ENCODE peak calls at places on chromosomes 7 and 10, in four cellular contexts. R, H, V and M are unnamed samples.
A peak's percentile ranks its signal among the peaks of the same experiment; 100 is the strongest.

GRCh38 chr7:88985309-88985708 is 189.8 kb upstream of the TEX47 start:
- DNase-seq in R (no peak), H (no peak), V (no peak), M (no peak)

GRCh38 chr10:3127921-3128320 is 44.7 kb downstream of the PITRM1 start:
- DNase-seq in R (no peak), H (no peak), V (no peak), M (no peak)

GRCh38 chr10:132654708-132655661 is 117.4 kb downstream of the INPP5A start:
- DNase-seq in R (peak; percentile 31), H (peak; percentile 34), V (peak; percentile 93), M (peak; percentile 61)

GRCh38 chr10:130138479-130138866 is 2.3 kb downstream of the GLRX3 start:
- DNase-seq in R (no peak), H (no peak), V (no peak), M (peak; percentile 27)

GRCh38 chr7:139992353-139993054 is 70.2 kb downstream of the PARP12 start:
- DNase-seq in R (no peak), H (no peak), V (no peak), M (no peak)

GRCh38 chr10:13712799-13713581 is 126.2 kb downstream of the PRPF18 start:
- DNase-seq in R (no peak), H (no peak), V (peak; percentile 38), M (peak; percentile 89)

GRCh38 chr10:125521721-125522680 is 161.0 kb downstream of the TEX36 start:
- DNase-seq in R (no peak), H (no peak), V (peak; percentile 59), M (peak; percentile 44)

GRCh38 chr7:341841-342638 is 52.1 kb downstream of the FOXL3 start:
- DNase-seq in R (no peak), H (no peak), V (no peak), M (no peak)

GRCh38 chr10:111078505-111079185 is 1.8 kb downstream of the ADRA2A start:
- DNase-seq in R (no peak), H (no peak), V (no peak), M (no peak)

GRCh38 chr10:110303681-110304080 is 1.0 kb downstream of the SMNDC1 start:
- DNase-seq in R (no peak), H (no peak), V (no peak), M (no peak)

GRCh38 chr7:4747013-4747412 is 28.4 kb upstream of the AP5Z1 start:
- DNase-seq in R (no peak), H (no peak), V (no peak), M (no peak)

GRCh38 chr7:84674236-84674913 is 479.8 kb upstream of the SEMA3A start:
- DNase-seq in R (no peak), H (no peak), V (no peak), M (peak; percentile 5)

GRCh38 chr7:102896585-102896984 is 16.2 kb upstream of the LRRC17 start:
- DNase-seq in R (no peak), H (no peak), V (no peak), M (no peak)

GRCh38 chr10:98431016-98431415 is 15.7 kb downstream of the HPS1 start:
- DNase-seq in R (no peak), H (no peak), V (no peak), M (no peak)

GRCh38 chr10:474946-475345 is 214.5 kb downstream of the DIP2C start:
- DNase-seq in R (no peak), H (no peak), V (no peak), M (no peak)